ENCODE peak calls at places on chromosomes 11 and 22, in nine cellular contexts. L is tibial artery, A is chondrocyte, V is upper lobe of right lung, M is RWPE1, H is colonic mucosa, N is uterus, W is WTC11, I is cardiac fibroblast. Q is an unnamed sample.
A peak's percentile ranks its signal among the peaks of the same experiment; 100 is the strongest.

GRCh38 chr11:117825538-117826359 is 1.2 kb upstream of the FXYD2 start:
- DNase-seq in L (peak; percentile 55), A (peak; percentile 69), V (peak; percentile 36), M (no peak), H (no peak), N (no peak), W (peak; percentile 3), I (no peak), Q (no peak)

GRCh38 chr11:30960387-30960992 is 374.3 kb upstream of the MPPED2 start:
- DNase-seq in L (no peak), A (no peak), V (no peak), M (peak; percentile 5), H (no peak), N (no peak), W (no peak), I (peak; percentile 53), Q (no peak)

GRCh38 chr11:125315088-125315740 is 150.7 kb downstream of the PKNOX2 start:
- DNase-seq in L (no peak), A (no peak), V (no peak), M (no peak), H (no peak), N (peak; percentile 66), W (no peak), I (peak; percentile 70), Q (peak; percentile 70)

GRCh38 chr11:67022961-67023956 is at the start of gene SYT12:
- DNase-seq in L (no peak), A (no peak), V (no peak), M (no peak), H (no peak), N (no peak), W (peak; percentile 48), I (no peak), Q (no peak)

GRCh38 chr11:34454308-34455032 is 15.7 kb downstream of the CAT start:
- DNase-seq in L (no peak), A (no peak), V (no peak), M (no peak), H (no peak), N (no peak), W (no peak), I (no peak), Q (no peak)

GRCh38 chr22:50507421-50507990 is at the start of gene LMF2:
- DNase-seq in L (peak; percentile 95), A (peak; percentile 93), V (peak; percentile 97), M (peak; percentile 83), H (peak; percentile 90), N (peak; percentile 94), W (peak; percentile 90), I (no peak), Q (peak; percentile 90)

GRCh38 chr11:1946812-1947480 is at the start of gene MRPL23:
- DNase-seq in L (peak; percentile 39), A (no peak), V (peak; percentile 65), M (no peak), H (no peak), N (peak; percentile 24), W (no peak), I (no peak), Q (peak; percentile 20)

GRCh38 chr22:32985899-32986772 is 72.0 kb downstream of the SYN3 start:
- DNase-seq in L (peak; percentile 81), A (no peak), V (no peak), M (peak; percentile 59), H (peak; percentile 79), N (peak; percentile 76), W (peak; percentile 81), I (peak; percentile 87), Q (peak; percentile 51)

GRCh38 chr11:76327756-76328388 is 53.1 kb downstream of the THAP12 start:
- DNase-seq in L (peak; percentile 46), A (peak; percentile 53), V (peak; percentile 51), M (no peak), H (no peak), N (no peak), W (no peak), I (no peak), Q (peak; percentile 35)

GRCh38 chr11:2770556-2771301 is 70.9 kb upstream of the KCNQ1OT1 start:
- DNase-seq in L (peak; percentile 58), A (peak; percentile 68), V (peak; percentile 48), M (no peak), H (peak; percentile 11), N (no peak), W (peak; percentile 8), I (no peak), Q (no peak)

GRCh38 chr11:119370486-119371046 is 10.9 kb downstream of the USP2 start:
- DNase-seq in L (peak; percentile 87), A (no peak), V (peak; percentile 66), M (no peak), H (peak; percentile 66), N (peak; percentile 49), W (no peak), I (no peak), Q (peak; percentile 68)

GRCh38 chr22:46072030-46072881 is 78.1 kb upstream of the PPARA start:
- DNase-seq in L (peak; percentile 79), A (peak; percentile 81), V (peak; percentile 93), M (no peak), H (peak; percentile 73), N (peak; percentile 49), W (peak; percentile 63), I (peak; percentile 67), Q (peak; percentile 75)

GRCh38 chr22:26666035-26666338 is 8.6 kb downstream of the MIAT start:
- DNase-seq in L (no peak), A (no peak), V (no peak), M (no peak), H (no peak), N (no peak), W (no peak), I (peak; percentile 43), Q (no peak)

DNA sequence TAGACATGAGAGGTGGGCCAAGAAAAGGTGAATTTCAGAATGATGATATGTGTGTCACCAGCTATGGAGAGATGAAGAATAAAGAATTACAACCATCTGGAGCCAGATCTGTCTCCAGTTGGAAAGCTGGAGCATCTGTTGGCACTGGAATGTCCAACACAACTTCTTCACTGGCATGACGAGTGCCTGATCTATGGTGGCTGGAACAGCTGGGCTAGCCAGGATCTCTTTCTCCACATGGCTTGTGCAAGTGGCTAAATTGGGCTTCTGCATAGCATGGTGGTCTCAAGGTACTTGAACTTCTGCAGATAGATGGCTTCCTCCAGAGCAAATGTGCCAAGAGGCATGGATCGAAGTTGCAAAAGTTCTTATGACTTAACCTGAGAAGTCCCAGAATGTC is 256.1 kb upstream of the NCAM1 start:
- DNase-seq in L (no peak), A (no peak), V (no peak), M (no peak), H (no peak), N (no peak), W (no peak), I (no peak), Q (no peak)
- TF ChIP-seq CTCF in L (no peak), A (no peak), V (no peak), M (no peak), H (no peak), N (no peak), W (no peak), I (no peak), Q (no peak)

DNA sequence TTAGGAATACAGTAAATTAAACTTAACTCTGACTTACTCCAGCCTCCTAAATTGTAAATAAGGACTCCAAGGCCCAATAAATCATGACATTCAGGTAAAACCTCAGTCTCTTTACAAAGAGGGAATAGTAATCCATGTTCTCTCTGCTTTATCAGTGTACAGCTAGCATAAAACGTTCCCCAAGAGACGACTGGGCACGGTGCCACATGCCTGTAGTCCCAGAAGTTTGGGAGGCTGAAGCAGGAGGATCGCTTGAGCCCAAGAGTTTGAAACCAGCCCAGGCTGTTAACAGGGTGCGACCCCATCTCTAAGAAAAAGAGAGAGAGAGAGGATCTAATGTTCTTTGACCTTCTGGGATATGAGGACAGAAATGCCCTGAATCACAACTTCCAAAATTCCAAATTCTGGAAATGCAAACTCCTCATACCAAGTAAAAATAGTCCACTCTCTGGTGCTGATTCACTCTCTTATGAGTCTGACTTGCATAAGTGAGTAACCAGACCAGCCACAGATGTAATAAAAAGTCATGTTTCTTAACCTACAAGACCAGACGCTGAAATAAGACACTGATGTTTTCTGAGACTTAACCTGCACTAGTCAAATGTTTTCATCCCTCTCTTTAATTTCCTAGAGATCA is 25.5 kb downstream of the NNMT start:
- DNase-seq in L (peak; percentile 90), A (no peak), V (no peak), M (no peak), H (no peak), N (peak; percentile 36), W (no peak), I (peak; percentile 77), Q (peak; percentile 25)
- TF ChIP-seq CTCF in L (no peak), A (no peak), V (no peak), M (no peak), H (no peak), N (no peak), W (no peak), I (no peak), Q (no peak)

DNA sequence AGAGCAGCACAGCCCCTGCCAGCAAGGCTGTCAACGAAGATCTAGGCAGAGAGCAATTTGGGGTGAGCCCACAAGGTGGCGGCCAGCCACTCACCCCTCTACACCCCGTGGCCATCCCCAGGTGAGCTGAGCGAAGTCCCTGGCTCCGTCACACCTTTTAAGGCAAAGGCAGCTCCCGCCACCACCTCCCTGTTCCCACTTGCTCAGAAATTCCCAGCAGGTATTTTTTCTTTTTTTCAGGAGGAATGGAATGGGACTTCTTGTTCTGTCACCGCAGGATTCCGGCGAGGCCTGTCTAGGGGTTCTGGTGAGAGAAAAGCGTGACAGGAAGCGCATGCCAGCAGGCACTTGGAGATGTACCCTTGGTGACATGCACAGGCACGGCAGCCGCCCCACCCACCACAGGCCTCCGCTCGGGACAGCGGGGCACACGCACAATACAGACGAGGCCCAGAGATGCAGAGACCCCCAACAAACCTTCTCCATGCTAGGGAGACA is 10.0 kb downstream of the RPL3 start:
- DNase-seq in L (no peak), A (no peak), V (no peak), M (peak; percentile 74), H (no peak), N (no peak), W (peak; percentile 70), I (no peak), Q (no peak)
- TF ChIP-seq CTCF in L (no peak), A (peak; percentile 62), V (no peak), M (peak; percentile 43), H (no peak), N (no peak), W (no peak), I (peak; percentile 45), Q (no peak)

GRCh38 chr11:64518928-64519327 is 72.1 kb upstream of the SLC22A12 start:
- DNase-seq in L (peak; percentile 44), A (no peak), V (no peak), M (no peak), H (no peak), N (no peak), W (no peak), I (no peak), Q (no peak)

GRCh38 chr11:64514596-64514995 is 76.4 kb upstream of the SLC22A12 start:
- DNase-seq in L (no peak), A (no peak), V (no peak), M (no peak), H (no peak), N (no peak), W (no peak), I (no peak), Q (no peak)

GRCh38 chr11:64519541-64519940 is 71.5 kb upstream of the SLC22A12 start:
- DNase-seq in L (no peak), A (no peak), V (peak; percentile 56), M (no peak), H (no peak), N (no peak), W (no peak), I (no peak), Q (no peak)

GRCh38 chr11:64520013-64520412 is 71.0 kb upstream of the SLC22A12 start:
- DNase-seq in L (no peak), A (no peak), V (peak; percentile 5), M (no peak), H (no peak), N (no peak), W (no peak), I (no peak), Q (no peak)

GRCh38 chr11:64516226-64516625 is 74.8 kb upstream of the SLC22A12 start:
- DNase-seq in L (no peak), A (no peak), V (no peak), M (no peak), H (peak; percentile 40), N (no peak), W (no peak), I (no peak), Q (no peak)
- TF ChIP-seq CTCF in L (no peak), A (peak; percentile 37), V (peak; percentile 15), M (no peak), H (no peak), N (no peak), W (peak; percentile 44), I (peak; percentile 8), Q (no peak)

Q was measured in left ventricle myocardium inferior.